ENCODE peak calls at places on chromosomes 5 and 9, in ten cellular contexts. D is stomach, T is A549, N is transverse colon, L is tibial nerve, C is GM12878, X is upper lobe of left lung, J is sigmoid colon, A is H1, W is suprapubic skin. R is an unnamed sample. For H3K4me1, the result is how much of the 10 kb centered on the place peaks cover.

GRCh38 chr5:112703866-112704820 is 33.5 kb upstream of the APC start:
- DNase-seq in D (no peak), T (no peak), N (no peak), L (no peak), C (no peak), X (no peak), J (no peak), A (no peak), W (no peak), R (no peak)

GRCh38 chr5:93578813-93579560 is 2.0 kb downstream of the NR2F1-AS1 start:
- DNase-seq in D (no peak), T (no peak), N (no peak), L (peak), C (no peak), X (peak), J (peak), A (peak), W (no peak), R (peak)

GRCh38 chr5:4511996-4512656 is 628.0 kb upstream of the ADAMTS16 start:
- DNase-seq in D (no peak), T (peak), N (no peak), L (no peak), C (no peak), X (peak), J (no peak), A (peak), W (no peak), R (no peak)

GRCh38 chr5:118775790-118776499 is 212.4 kb downstream of the DTWD2 start:
- DNase-seq in D (no peak), T (no peak), N (no peak), L (no peak), C (no peak), X (no peak), J (no peak), A (no peak), W (no peak), R (no peak)

GRCh38 chr9:109270441-109270840 is 50.4 kb downstream of the EPB41L4B start:
- DNase-seq in D (no peak), T (no peak), N (no peak), L (no peak), C (no peak), X (no peak), J (no peak), A (no peak), W (no peak), R (no peak)

GRCh38 chr5:17218353-17219005 is 1.0 kb downstream of the BASP1 start:
- DNase-seq in D (no peak), T (no peak), N (peak), L (no peak), C (no peak), X (peak), J (no peak), A (peak), W (peak), R (peak)

GRCh38 chr9:100397867-100398266 is 29.1 kb upstream of the MSANTD3 start:
- DNase-seq in D (no peak), T (no peak), N (no peak), L (no peak), C (no peak), X (no peak), J (no peak), A (no peak), W (no peak), R (no peak)

GRCh38 chr5:10789021-10789420 is 28.0 kb upstream of the DAP start:
- DNase-seq in D (no peak), T (no peak), N (peak), L (no peak), C (no peak), X (no peak), J (no peak), A (no peak), W (no peak), R (peak)

GRCh38 chr5:108579236-108579635 is 168.5 kb upstream of the FER start:
- DNase-seq in D (no peak), T (no peak), N (no peak), L (no peak), C (no peak), X (no peak), J (no peak), A (no peak), W (no peak), R (no peak)

GRCh38 chr9:134222018-134222573 is 57.7 kb upstream of the RNU6ATAC start:
- DNase-seq in D (no peak), T (no peak), N (no peak), L (no peak), C (no peak), X (no peak), J (peak), A (no peak), W (no peak), R (peak)

GRCh38 chr5:172595591-172596455 is 45.2 kb upstream of the NEURL1B start:
- DNase-seq in D (no peak), T (no peak), N (no peak), L (no peak), C (no peak), X (no peak), J (no peak), A (no peak), W (no peak), R (no peak)

GRCh38 chr5:42423285-42424152 is at the start of gene GHR:
- DNase-seq in D (peak), T (peak), N (peak), L (peak), C (no peak), X (peak), J (peak), A (peak), W (peak), R (peak)

GRCh38 chr5:20105915-20106314 is 117.9 kb upstream of the CDH18 start:
- DNase-seq in D (no peak), T (no peak), N (no peak), L (no peak), C (no peak), X (no peak), J (no peak), A (no peak), W (no peak), R (no peak)

GRCh38 chr9:125861405-125862063 is 114.4 kb downstream of the PBX3 start:
- DNase-seq in D (no peak), T (no peak), N (no peak), L (no peak), C (no peak), X (no peak), J (no peak), A (no peak), W (no peak), R (no peak)
- TF ChIP-seq EP300 in D (no peak), T (no peak), N (no peak), L (no peak), C (no peak), X (no peak), J (no peak), A (no peak), W (no peak), R (no peak)

DNA sequence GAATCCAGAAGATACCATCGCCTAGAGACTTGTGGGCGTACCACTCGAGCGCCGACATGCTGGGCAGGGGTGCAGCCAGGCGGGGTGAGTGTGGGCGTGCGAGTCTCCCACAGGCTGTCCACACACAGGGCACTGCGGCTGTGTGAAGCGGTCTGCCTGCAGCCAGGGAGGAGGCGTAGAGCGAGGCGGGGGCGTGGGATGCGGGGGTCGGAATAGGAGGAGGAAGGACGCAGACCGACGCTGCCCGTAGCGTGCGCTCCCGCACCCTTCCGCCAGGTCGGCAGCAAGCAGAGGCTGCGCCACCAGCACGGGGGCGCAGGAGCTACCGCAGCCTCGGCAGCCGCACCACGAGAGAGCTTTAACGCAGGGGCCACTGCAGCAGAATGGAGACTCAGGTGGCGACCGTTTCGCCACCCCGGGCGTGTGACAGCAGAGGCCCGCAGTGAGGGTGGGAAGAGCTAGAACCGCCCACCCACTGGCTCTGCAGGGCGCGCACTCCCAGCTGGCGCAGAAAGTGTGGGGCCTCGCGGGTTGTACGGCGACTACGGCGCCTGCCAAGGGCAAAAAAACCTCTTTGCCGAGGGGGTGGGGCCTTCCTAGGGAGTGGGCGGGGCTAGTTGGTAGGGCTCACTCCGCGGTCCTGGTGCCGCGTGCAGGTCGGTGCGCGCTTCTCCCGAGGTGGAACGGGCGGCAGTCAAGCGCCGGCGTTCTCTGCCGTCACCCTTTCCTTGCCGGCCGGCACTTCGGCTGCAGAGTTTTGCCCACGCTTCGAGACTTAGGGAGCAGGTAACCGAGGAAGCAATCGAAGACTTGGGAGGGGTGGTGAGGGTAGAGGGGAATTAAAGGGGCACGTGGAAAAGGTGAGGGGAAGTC is at the start of the genes MBLAC2 and POLR3G:
- DNase-seq in D (peak), T (peak), N (peak), L (peak), C (peak), X (peak), J (peak), A (peak), W (peak), R (peak)
- TF ChIP-seq POLR2A in D (no peak), T (peak), N (peak), L (peak), C (peak), X (peak), J (peak), A (peak), W (no peak), R (peak)

GRCh38 chr5:143404416-143405062 is 1.1 kb upstream of the NR3C1 start:
- DNase-seq in D (peak), T (peak), N (peak), L (peak), C (no peak), X (peak), J (peak), A (peak), W (peak), R (peak)

GRCh38 chr5:143401846-143402463 is 1.5 kb downstream of the NR3C1 start:
- DNase-seq in D (no peak), T (peak), N (no peak), L (no peak), C (no peak), X (no peak), J (no peak), A (no peak), W (no peak), R (no peak)

GRCh38 chr5:143403607-143404415 is at the start of gene NR3C1:
- DNase-seq in D (peak), T (peak), N (peak), L (peak), C (no peak), X (peak), J (peak), A (peak), W (peak), R (peak)

GRCh38 chr5:143402464-143403356 is 776 bp downstream of the NR3C1 start:
- DNase-seq in D (peak), T (peak), N (peak), L (peak), C (no peak), X (peak), J (peak), A (peak), W (peak), R (peak)

DNA sequence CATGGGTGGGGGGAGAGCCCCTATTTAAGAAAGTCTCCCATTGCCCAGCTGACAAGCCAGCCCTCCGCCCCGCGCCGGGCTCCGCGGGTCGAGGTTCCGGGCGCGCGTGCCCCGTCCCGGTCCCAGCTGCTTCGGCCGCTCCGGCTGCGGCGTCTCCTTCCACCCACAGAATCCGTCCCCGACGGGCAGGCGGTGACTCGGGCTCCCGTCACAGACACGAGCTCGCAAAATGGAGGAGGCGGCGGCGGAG is 204 bp downstream of the NR3C1 start:
- DNase-seq in D (no peak), T (no peak), N (no peak), L (no peak), C (no peak), X (no peak), J (no peak), A (no peak), W (no peak), R (no peak)
- H3K4me1 ChIP-seq in D (under half), T (under half), N (under half), L (under half), C (under half), X (under half), J (under half), A (under half), W (under half), R (under half)

DNA sequence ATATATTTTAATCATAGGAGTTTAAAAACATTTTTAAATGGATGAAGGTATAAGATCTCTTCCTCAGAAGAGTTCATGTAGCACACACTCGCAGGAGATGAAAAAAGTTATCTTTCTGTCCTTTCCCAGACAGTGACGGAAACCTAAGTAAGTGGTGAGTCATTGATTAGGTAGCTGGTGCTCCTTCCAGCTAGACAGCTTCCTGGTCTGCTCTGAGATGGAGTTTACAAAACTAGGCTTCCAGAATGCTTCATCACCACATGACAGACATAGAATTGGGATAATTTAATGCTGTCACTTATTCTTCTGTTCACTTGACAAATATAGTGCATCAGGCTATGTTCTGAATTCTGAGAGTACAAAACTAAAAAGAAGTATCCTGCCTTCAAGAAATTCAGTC is 2393.0 kb upstream of the C9orf72 start:
- DNase-seq in D (no peak), T (peak), N (no peak), L (no peak), C (no peak), X (no peak), J (no peak), A (no peak), W (no peak), R (no peak)
- TF ChIP-seq EP300 in D (no peak), T (no peak), N (no peak), L (no peak), C (no peak), X (no peak), J (no peak), A (no peak), W (no peak), R (no peak)

GRCh38 chr5:125276121-125276520 is 529.7 kb upstream of the ZNF608 start:
- DNase-seq in D (no peak), T (no peak), N (no peak), L (no peak), C (no peak), X (no peak), J (no peak), A (no peak), W (no peak), R (no peak)
- TF ChIP-seq POLR2A in D (no peak), T (no peak), N (no peak), L (no peak), C (no peak), X (no peak), J (no peak), A (no peak), W (no peak), R (no peak)

R was measured in ovary.